ENCODE peak calls at places on chromosomes 16 and 17, in six cellular contexts. One of them, this sample, is unnamed.
A peak's percentile ranks its signal among the peaks of the same experiment; 100 is the strongest.

GRCh38 chr16:64892843-64893242 is 229.0 kb downstream of the CDH11 start:
- DNase-seq in HCT116: no peak
- DNase-seq in SK-N-SH: no peak
- DNase-seq in HepG2: no peak
- DNase-seq in K562: no peak
- DNase-seq in GM12878: no peak
- DNase-seq in this sample: no peak

GRCh38 chr16:85089485-85089884 is 22.8 kb downstream of the CIBAR2 start:
- DNase-seq in HCT116: no peak
- DNase-seq in HepG2: no peak
- DNase-seq in SK-N-SH: peak; percentile 38
- DNase-seq in GM12878: no peak
- DNase-seq in K562: no peak
- DNase-seq in this sample: no peak

GRCh38 chr17:149231-149630 is 11.9 kb downstream of the SCGB1C2 start:
- DNase-seq in GM12878: no peak
- DNase-seq in K562: no peak
- DNase-seq in HCT116: no peak
- DNase-seq in HepG2: no peak
- DNase-seq in SK-N-SH: no peak
- DNase-seq in this sample: no peak

GRCh38 chr17:58249270-58250133 is 11.1 kb downstream of the LPO start:
- DNase-seq in SK-N-SH: peak; percentile 99
- DNase-seq in HepG2: peak; percentile 24
- DNase-seq in HCT116: peak; percentile 35
- DNase-seq in K562: peak; percentile 96
- DNase-seq in GM12878: no peak
- DNase-seq in this sample: peak; percentile 20

GRCh38 chr17:31580331-31581021 is 189.0 kb downstream of the RAB11FIP4 start:
- DNase-seq in K562: no peak
- DNase-seq in GM12878: no peak
- DNase-seq in HepG2: no peak
- DNase-seq in SK-N-SH: no peak
- DNase-seq in HCT116: no peak
- DNase-seq in this sample: no peak

GRCh38 chr17:77696720-77697460 is 261.6 kb upstream of the TNRC6C start:
- DNase-seq in HCT116: no peak
- DNase-seq in GM12878: no peak
- DNase-seq in K562: no peak
- DNase-seq in SK-N-SH: peak; percentile 58
- DNase-seq in HepG2: no peak
- DNase-seq in this sample: no peak

GRCh38 chr16:3482659-3483241 is 12.5 kb downstream of the C16orf90 start:
- DNase-seq in GM12878: no peak
- DNase-seq in SK-N-SH: peak; percentile 23
- DNase-seq in HepG2: no peak
- DNase-seq in HCT116: no peak
- DNase-seq in K562: no peak
- DNase-seq in this sample: no peak

GRCh38 chr16:58628845-58629680 is 563 bp downstream of the CNOT1 start:
- DNase-seq in SK-N-SH: no peak
- DNase-seq in HCT116: no peak
- DNase-seq in K562: peak; percentile 21
- DNase-seq in GM12878: peak; percentile 17
- DNase-seq in HepG2: peak; percentile 55
- DNase-seq in this sample: no peak

GRCh38 chr16:49377196-49377755 is 3.7 kb downstream of the C16orf78 start:
- DNase-seq in SK-N-SH: no peak
- DNase-seq in K562: no peak
- DNase-seq in HepG2: no peak
- DNase-seq in GM12878: no peak
- DNase-seq in HCT116: no peak
- DNase-seq in this sample: no peak

GRCh38 chr16:9027070-9027799 is 63.5 kb upstream of the USP7 start:
- DNase-seq in HCT116: no peak
- DNase-seq in GM12878: no peak
- DNase-seq in HepG2: no peak
- DNase-seq in SK-N-SH: no peak
- DNase-seq in K562: no peak
- DNase-seq in this sample: no peak

GRCh38 chr16:88005968-88006367 is 54.7 kb downstream of the BANP start:
- DNase-seq in HCT116: no peak
- DNase-seq in SK-N-SH: no peak
- DNase-seq in K562: no peak
- DNase-seq in GM12878: no peak
- DNase-seq in HepG2: no peak
- DNase-seq in this sample: no peak

GRCh38 chr17:31269597-31269996 is 27.4 kb downstream of the OMG start:
- DNase-seq in K562: no peak
- DNase-seq in GM12878: no peak
- DNase-seq in SK-N-SH: no peak
- DNase-seq in HCT116: peak; percentile 32
- DNase-seq in HepG2: peak; percentile 64
- DNase-seq in this sample: peak; percentile 24

GRCh38 chr16:70460737-70461261 is 6.4 kb downstream of the FCSK start:
- DNase-seq in HCT116: no peak
- DNase-seq in GM12878: no peak
- DNase-seq in HepG2: no peak
- DNase-seq in SK-N-SH: peak; percentile 65
- DNase-seq in K562: no peak
- DNase-seq in this sample: no peak

GRCh38 chr17:37488009-37488604 is 1.6 kb upstream of the DUSP14 start:
- DNase-seq in SK-N-SH: peak; percentile 30
- DNase-seq in HepG2: peak; percentile 98
- DNase-seq in K562: peak; percentile 50
- DNase-seq in GM12878: no peak
- DNase-seq in HCT116: peak; percentile 65
- DNase-seq in this sample: no peak

GRCh38 chr17:10631048-10631700 is 25.9 kb downstream of the MYH3 start:
- DNase-seq in SK-N-SH: peak; percentile 66
- DNase-seq in K562: peak; percentile 48
- DNase-seq in HCT116: no peak
- DNase-seq in GM12878: no peak
- DNase-seq in HepG2: no peak
- DNase-seq in this sample: no peak

GRCh38 chr17:82298538-82299421 is 18.6 kb downstream of the CD7 start:
- DNase-seq in K562: no peak
- DNase-seq in GM12878: no peak
- DNase-seq in SK-N-SH: peak; percentile 38
- DNase-seq in HCT116: no peak
- DNase-seq in HepG2: no peak
- DNase-seq in this sample: no peak

GRCh38 chr17:8275421-8276290 is 12.8 kb upstream of the RANGRF start:
- DNase-seq in SK-N-SH: no peak
- DNase-seq in HepG2: no peak
- DNase-seq in GM12878: no peak
- DNase-seq in HCT116: no peak
- DNase-seq in K562: no peak
- DNase-seq in this sample: no peak

GRCh38 chr17:31825961-31826691 is 32.9 kb downstream of the COPRS start:
- DNase-seq in SK-N-SH: peak; percentile 45
- DNase-seq in HepG2: no peak
- DNase-seq in K562: no peak
- DNase-seq in HCT116: no peak
- DNase-seq in GM12878: no peak
- DNase-seq in this sample: no peak

GRCh38 chr16:57471852-57472664 is 9.6 kb downstream of the POLR2C start:
- DNase-seq in GM12878: no peak
- DNase-seq in HCT116: no peak
- DNase-seq in K562: no peak
- DNase-seq in SK-N-SH: peak; percentile 77
- DNase-seq in HepG2: peak; percentile 94
- DNase-seq in this sample: no peak

GRCh38 chr16:14307623-14308356 is 236.7 kb downstream of the MRTFB start:
- DNase-seq in SK-N-SH: peak; percentile 52
- DNase-seq in HCT116: no peak
- DNase-seq in HepG2: no peak
- DNase-seq in GM12878: no peak
- DNase-seq in K562: no peak
- DNase-seq in this sample: no peak

GRCh38 chr17:66272699-66273390 is 29.6 kb upstream of the PRKCA start:
- DNase-seq in K562: peak; percentile 47
- DNase-seq in HCT116: no peak
- DNase-seq in GM12878: no peak
- DNase-seq in HepG2: no peak
- DNase-seq in SK-N-SH: no peak
- DNase-seq in this sample: no peak

GRCh38 chr16:50266337-50267091 is at the start of gene ADCY7:
- DNase-seq in SK-N-SH: peak; percentile 85
- DNase-seq in HepG2: no peak
- DNase-seq in GM12878: no peak
- DNase-seq in HCT116: peak; percentile 26
- DNase-seq in K562: peak; percentile 72
- DNase-seq in this sample: no peak

GRCh38 chr17:47665655-47666054 is 15.9 kb downstream of the KPNB1 start:
- DNase-seq in K562: no peak
- DNase-seq in HepG2: no peak
- DNase-seq in HCT116: no peak
- DNase-seq in GM12878: no peak
- DNase-seq in SK-N-SH: no peak
- DNase-seq in this sample: no peak

GRCh38 chr16:53058441-53058840 is 3.6 kb downstream of the CHD9 start:
- DNase-seq in HCT116: no peak
- DNase-seq in GM12878: no peak
- DNase-seq in HepG2: no peak
- DNase-seq in SK-N-SH: no peak
- DNase-seq in K562: no peak
- DNase-seq in this sample: no peak

GRCh38 chr17:9522074-9522473 is 53.5 kb downstream of the STX8 start:
- DNase-seq in K562: no peak
- DNase-seq in SK-N-SH: peak; percentile 49
- DNase-seq in GM12878: no peak
- DNase-seq in HepG2: peak; percentile 44
- DNase-seq in HCT116: no peak
- DNase-seq in this sample: peak; percentile 15
- TF ChIP-seq REST in K562: no peak
- TF ChIP-seq REST in SK-N-SH: no peak
- TF ChIP-seq REST in GM12878: no peak
- TF ChIP-seq REST in HepG2: no peak
- TF ChIP-seq REST in HCT116: no peak
- TF ChIP-seq REST in this sample: no peak

DNA sequence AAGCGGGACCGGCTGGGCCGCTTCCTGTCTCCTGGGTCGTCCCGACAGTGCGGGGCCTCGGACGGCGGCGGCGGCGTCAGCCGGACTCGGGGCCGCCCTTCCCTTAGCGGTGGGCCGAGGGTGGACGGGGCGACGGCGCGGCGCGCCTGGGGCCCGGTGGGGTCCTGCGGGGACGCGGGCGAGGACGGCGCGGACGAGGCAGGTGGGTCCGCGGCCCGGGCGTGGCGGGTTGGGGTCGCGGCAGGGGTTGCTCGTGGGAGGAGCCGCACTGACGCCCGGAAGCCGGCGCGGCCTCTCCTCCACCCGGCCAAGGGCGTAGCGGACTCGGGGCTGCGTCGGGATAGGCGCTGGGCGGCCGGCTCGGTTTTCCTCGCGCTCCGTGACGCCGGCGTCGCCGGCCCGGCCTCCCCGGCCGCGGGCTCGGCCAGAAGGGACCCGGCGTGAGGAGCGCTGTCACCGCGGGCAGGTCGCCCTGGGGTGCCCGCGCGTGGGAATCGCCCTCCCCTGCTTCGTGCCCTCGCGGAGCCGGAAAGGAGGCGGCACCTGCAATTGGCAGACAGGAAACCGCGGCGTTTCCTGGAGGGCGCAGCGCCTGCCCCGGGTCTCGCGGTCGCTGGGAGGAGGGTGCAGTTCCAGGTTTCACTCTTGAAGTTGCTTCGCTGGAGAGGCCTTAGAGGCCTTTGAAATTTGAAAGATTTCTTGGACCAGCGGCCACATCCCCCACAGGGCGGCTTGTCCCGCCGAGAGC is 481 bp downstream of the ZNF276 start:
- DNase-seq in HCT116: no peak
- DNase-seq in HepG2: no peak
- DNase-seq in GM12878: no peak
- DNase-seq in K562: peak; percentile 58
- DNase-seq in SK-N-SH: peak; percentile 75
- DNase-seq in this sample: no peak
- TF ChIP-seq POLR2AphosphoS5 in HCT116: no peak
- TF ChIP-seq POLR2AphosphoS5 in HepG2: no peak
- TF ChIP-seq POLR2AphosphoS5 in GM12878: no peak
- TF ChIP-seq POLR2AphosphoS5 in K562: no peak
- TF ChIP-seq POLR2AphosphoS5 in SK-N-SH: peak; percentile 16
- TF ChIP-seq POLR2AphosphoS5 in this sample: peak; percentile 37

GRCh38 chr17:67390646-67391480 is 13.8 kb downstream of the PITPNC1 start:
- DNase-seq in SK-N-SH: no peak
- DNase-seq in K562: no peak
- DNase-seq in HCT116: peak; percentile 89
- DNase-seq in HepG2: peak; percentile 86
- DNase-seq in GM12878: peak; percentile 87
- DNase-seq in this sample: peak; percentile 77

GRCh38 chr17:67388986-67389385 is 11.9 kb downstream of the PITPNC1 start:
- DNase-seq in K562: no peak
- DNase-seq in SK-N-SH: no peak
- DNase-seq in GM12878: no peak
- DNase-seq in HCT116: no peak
- DNase-seq in HepG2: no peak
- DNase-seq in this sample: no peak

GRCh38 chr17:67390006-67390645 is 13.0 kb downstream of the PITPNC1 start:
- DNase-seq in SK-N-SH: no peak
- DNase-seq in GM12878: no peak
- DNase-seq in K562: no peak
- DNase-seq in HCT116: no peak
- DNase-seq in HepG2: no peak
- DNase-seq in this sample: peak; percentile 65

GRCh38 chr17:67385122-67385988 is 8.3 kb downstream of the PITPNC1 start:
- DNase-seq in SK-N-SH: peak; percentile 78
- DNase-seq in HCT116: no peak
- DNase-seq in K562: no peak
- DNase-seq in GM12878: no peak
- DNase-seq in HepG2: no peak
- DNase-seq in this sample: no peak

DNA sequence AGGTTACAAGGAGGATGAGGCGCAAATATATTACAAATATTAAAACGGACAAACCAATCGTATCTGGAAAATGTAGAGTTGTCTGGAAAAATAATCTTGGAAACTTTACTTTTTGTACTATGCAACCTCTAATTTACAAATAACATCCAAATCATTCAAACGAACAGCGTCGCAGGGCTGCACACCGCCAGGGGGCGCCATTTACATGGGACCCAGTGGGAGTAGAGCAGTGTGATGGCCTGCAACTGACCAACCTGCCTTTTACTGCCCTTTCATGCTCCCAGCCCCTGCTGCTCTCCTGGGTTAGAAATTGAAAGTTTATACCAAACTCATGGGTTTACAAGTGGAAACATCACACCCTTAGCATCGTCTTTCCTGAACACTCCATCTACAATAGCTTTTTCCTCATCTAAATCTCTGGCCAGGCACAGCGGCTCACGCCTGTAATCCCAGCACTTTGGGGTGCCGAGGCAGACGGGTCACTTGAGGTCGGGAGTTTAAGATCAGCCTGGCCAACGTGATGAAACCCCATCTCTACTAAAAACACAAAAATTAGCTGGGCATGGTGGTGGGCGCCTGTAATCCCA is 10.0 kb downstream of the PITPNC1 start:
- DNase-seq in HCT116: peak; percentile 64
- DNase-seq in GM12878: no peak
- DNase-seq in K562: peak; percentile 67
- DNase-seq in HepG2: peak; percentile 56
- DNase-seq in SK-N-SH: peak; percentile 86
- DNase-seq in this sample: no peak
- H3K9me3 ChIP-seq in HCT116: no peaks in the 10 kb centered on the region
- H3K9me3 ChIP-seq in GM12878: no peaks in the 10 kb centered on the region
- H3K9me3 ChIP-seq in K562: peaks cover 4% of the 10 kb centered on the region
- H3K9me3 ChIP-seq in HepG2: no peaks in the 10 kb centered on the region
- H3K9me3 ChIP-seq in SK-N-SH: no peaks in the 10 kb centered on the region
- H3K9me3 ChIP-seq in this sample: no peaks in the 10 kb centered on the region

GRCh38 chr16:89253548-89254287 is 36.2 kb downstream of the ZNF778 start:
- DNase-seq in SK-N-SH: no peak
- DNase-seq in K562: no peak
- DNase-seq in HCT116: no peak
- DNase-seq in GM12878: no peak
- DNase-seq in HepG2: no peak
- DNase-seq in this sample: no peak
- TF ChIP-seq REST in SK-N-SH: no peak
- TF ChIP-seq REST in K562: no peak
- TF ChIP-seq REST in HCT116: no peak
- TF ChIP-seq REST in GM12878: no peak
- TF ChIP-seq REST in HepG2: no peak
- TF ChIP-seq REST in this sample: no peak

This sample was measured in Panc1.